ENCODE peak calls at places on chromosomes 4 and X, in six cellular contexts. E, F, A, B, Y and C are unnamed samples.

GRCh38 chrX:110600745-110601310 is 194.8 kb downstream of the CHRDL1 start:
- DNase-seq in Y (no peak), F (no peak), A (no peak), B (peak; percentile 4), E (no peak), C (peak; percentile 37)

GRCh38 chr4:143184217-143184502 is 557 bp upstream of the USP38 start:
- DNase-seq in B (no peak), F (no peak), A (no peak), Y (no peak), E (no peak), C (no peak)

GRCh38 chr4:70778888-70779422 is 57.2 kb downstream of the RUFY3 start:
- DNase-seq in Y (no peak), B (no peak), E (peak; percentile 55), A (no peak), F (peak; percentile 55), C (peak; percentile 6)

GRCh38 chr4:33037464-33037863 is 2317.3 kb downstream of the PCDH7 start:
- DNase-seq in A (no peak), Y (no peak), F (no peak), B (no peak), E (no peak), C (no peak)

GRCh38 chrX:24672701-24673190 is 21.0 kb upstream of the POLA1 start:
- DNase-seq in Y (no peak), F (no peak), B (no peak), E (no peak), A (no peak), C (no peak)

GRCh38 chr4:13599159-13599558 is 28.4 kb downstream of the BOD1L1 start:
- DNase-seq in E (no peak), Y (no peak), B (no peak), A (no peak), F (no peak), C (no peak)

GRCh38 chr4:16136771-16137170 is 52.9 kb upstream of the PROM1 start:
- DNase-seq in E (no peak), Y (no peak), A (no peak), B (no peak), F (no peak), C (no peak)

GRCh38 chr4:102734591-102735385 is 26.0 kb downstream of the MANBA start:
- DNase-seq in F (no peak), Y (no peak), A (no peak), B (no peak), E (no peak), C (no peak)

GRCh38 chr4:3338321-3338838 is 45.6 kb downstream of the RGS12 start:
- DNase-seq in A (no peak), E (no peak), F (no peak), Y (no peak), B (no peak), C (no peak)

GRCh38 chr4:143391895-143392294 is 55.2 kb downstream of the GAB1 start:
- DNase-seq in Y (no peak), F (peak; percentile 54), E (peak; percentile 70), B (peak; percentile 53), A (no peak), C (no peak)

GRCh38 chrX:134423606-134424005 is 36.4 kb upstream of the HPRT1 start:
- DNase-seq in B (peak; percentile 3), E (peak; percentile 49), F (no peak), Y (no peak), A (no peak), C (no peak)

GRCh38 chr4:119394826-119395225 is 72.9 kb upstream of the FABP2 start:
- DNase-seq in Y (no peak), A (no peak), B (no peak), F (no peak), E (no peak), C (no peak)

GRCh38 chr4:177952723-177953122 is 510.5 kb upstream of the AGA start:
- DNase-seq in B (no peak), Y (no peak), E (no peak), F (no peak), A (no peak), C (no peak)

GRCh38 chrX:118519411-118520205 is 24.0 kb downstream of the DOCK11 start:
- DNase-seq in B (no peak), E (peak; percentile 44), A (no peak), Y (no peak), F (no peak), C (no peak)

GRCh38 chr4:40976343-40976742 is 226.6 kb downstream of the NSUN7 start:
- DNase-seq in A (no peak), B (no peak), Y (peak; percentile 58), E (peak; percentile 79), F (peak; percentile 41), C (no peak)

GRCh38 chr4:155964016-155964891 is 10.6 kb upstream of the CTSO start:
- DNase-seq in B (no peak), F (no peak), Y (no peak), A (no peak), E (no peak), C (no peak)

GRCh38 chr4:127870688-127871087 is 10.0 kb upstream of the PLK4 start:
- DNase-seq in F (peak; percentile 38), Y (no peak), A (no peak), B (peak; percentile 71), E (peak; percentile 84), C (peak; percentile 78)

GRCh38 chr4:146040623-146041022 is 102.0 kb upstream of the ZNF827 start:
- DNase-seq in B (no peak), F (no peak), A (no peak), E (no peak), Y (no peak), C (no peak)

GRCh38 chrX:123277347-123277746 is 93.3 kb downstream of the GRIA3 start:
- DNase-seq in F (no peak), A (no peak), E (no peak), Y (no peak), B (no peak), C (no peak)

GRCh38 chr4:140149851-140150635 is 3.9 kb downstream of the MAML3 start:
- DNase-seq in B (no peak), A (peak; percentile 79), F (no peak), E (peak; percentile 42), Y (peak; percentile 89), C (no peak)

DNA sequence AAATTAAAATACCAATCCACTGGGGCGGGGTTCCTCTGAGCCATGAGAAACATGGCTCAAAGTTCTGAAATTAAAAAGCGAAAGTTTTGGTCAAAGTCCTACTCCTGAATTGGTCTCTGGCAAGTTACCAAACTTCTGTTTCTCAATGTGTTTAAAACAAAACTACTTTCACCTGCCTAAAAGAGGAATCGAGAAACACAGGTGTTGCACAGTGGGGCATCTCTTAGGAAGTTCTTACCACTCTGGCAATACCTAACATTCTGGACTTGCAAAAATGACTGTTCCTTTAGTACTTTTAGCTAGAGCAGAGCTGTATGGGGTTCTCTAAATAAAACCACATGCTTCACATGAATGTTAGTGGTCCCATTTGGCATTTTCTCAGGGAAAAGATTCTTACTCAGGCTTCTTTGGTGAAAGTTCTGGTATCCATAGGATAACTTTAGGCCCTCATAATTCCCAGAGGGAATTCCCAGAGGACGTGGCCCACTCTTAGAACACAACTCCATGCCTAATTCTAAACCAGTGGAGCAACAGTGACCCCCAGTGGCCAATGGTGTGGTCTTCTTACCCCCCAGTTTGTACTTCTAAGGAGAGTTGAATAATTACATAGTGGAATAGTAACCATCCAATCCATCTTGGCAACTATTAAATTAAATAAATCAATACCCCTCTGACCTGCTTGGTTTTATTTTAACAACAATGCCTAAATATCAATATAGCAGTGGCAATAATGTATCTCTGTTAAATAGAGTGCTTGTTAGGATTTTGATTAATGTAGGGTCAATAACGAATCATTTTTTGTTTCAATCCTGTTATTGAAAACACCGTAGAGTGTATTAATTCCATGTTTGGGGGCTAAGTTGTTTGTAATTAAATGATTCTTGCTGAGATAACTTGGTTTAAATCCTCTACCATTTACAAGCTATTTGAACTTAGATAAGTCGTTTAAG is 21.9 kb downstream of the BMP3 start:
- DNase-seq in E (peak; percentile 75), B (no peak), F (peak; percentile 34), A (no peak), Y (peak; percentile 86), C (peak; percentile 32)
- TF ChIP-seq CTCF in E (peak; percentile 73), B (peak; percentile 84), F (peak; percentile 84), A (peak; percentile 46), Y (peak; percentile 70), C (peak; percentile 72)

DNA sequence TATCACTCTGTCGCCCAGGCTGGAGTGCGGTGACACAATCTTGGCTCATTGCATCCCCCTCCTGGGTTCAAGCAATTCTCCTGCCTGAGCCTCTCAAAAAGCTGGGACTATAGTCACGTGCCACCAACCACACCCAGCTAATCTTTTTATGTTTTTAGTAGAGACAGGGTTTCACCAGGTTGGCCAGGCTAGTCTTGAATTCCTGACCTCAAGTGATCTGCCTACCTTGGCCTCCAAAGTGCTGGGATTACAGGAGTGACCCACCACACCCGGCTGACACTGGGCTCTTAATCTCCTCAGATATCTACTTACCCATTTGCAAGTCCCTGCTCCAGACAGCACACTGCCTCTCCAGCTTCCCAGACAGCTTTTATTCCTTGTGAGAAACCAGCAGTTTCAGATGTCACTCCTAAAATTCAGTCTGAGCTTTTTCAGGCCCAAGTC is 86.8 kb upstream of the SLC34A2 start:
- DNase-seq in Y (peak; percentile 40), A (no peak), F (no peak), B (no peak), E (no peak), C (no peak)
- H3K4me3 ChIP-seq in Y (no peak overlapping the region), A (no peak overlapping the region), F (no peak overlapping the region), B (no peak overlapping the region), E (no peak overlapping the region), C (no peak overlapping the region)

GRCh38 chr4:38166082-38166481 is 205.9 kb downstream of the PTTG2 start:
- DNase-seq in F (no peak), B (no peak), Y (no peak), A (no peak), E (no peak), C (no peak)
- TF ChIP-seq CTCF in F (no peak), B (no peak), Y (no peak), A (no peak), E (no peak), C (no peak)

GRCh38 chr4:147059064-147059731 is 113.5 kb upstream of the TTC29 start:
- DNase-seq in A (no peak), F (no peak), Y (no peak), B (no peak), E (no peak), C (no peak)

GRCh38 chr4:147054241-147054902 is 108.7 kb upstream of the TTC29 start:
- DNase-seq in F (no peak), Y (no peak), B (no peak), E (peak; percentile 50), A (no peak), C (no peak)

GRCh38 chr4:147060171-147060931 is 114.7 kb upstream of the TTC29 start:
- DNase-seq in A (no peak), Y (no peak), B (peak; percentile 80), E (peak; percentile 53), F (peak; percentile 7), C (no peak)

GRCh38 chr4:147056951-147057630 is 111.4 kb upstream of the TTC29 start:
- DNase-seq in Y (no peak), F (no peak), B (no peak), E (peak; percentile 42), A (no peak), C (no peak)

GRCh38 chr4:147057631-147057980 is 111.9 kb upstream of the TTC29 start:
- DNase-seq in A (no peak), E (peak; percentile 52), B (no peak), Y (no peak), F (no peak), C (no peak)
- H3K4me3 ChIP-seq in A (peak overlapping the region; percentile 46), E (peak overlapping the region; percentile 24), B (peak overlapping the region; percentile 29), Y (peak overlapping the region; percentile 17), F (peak overlapping the region; percentile 35), C (peak overlapping the region; percentile 18)

DNA sequence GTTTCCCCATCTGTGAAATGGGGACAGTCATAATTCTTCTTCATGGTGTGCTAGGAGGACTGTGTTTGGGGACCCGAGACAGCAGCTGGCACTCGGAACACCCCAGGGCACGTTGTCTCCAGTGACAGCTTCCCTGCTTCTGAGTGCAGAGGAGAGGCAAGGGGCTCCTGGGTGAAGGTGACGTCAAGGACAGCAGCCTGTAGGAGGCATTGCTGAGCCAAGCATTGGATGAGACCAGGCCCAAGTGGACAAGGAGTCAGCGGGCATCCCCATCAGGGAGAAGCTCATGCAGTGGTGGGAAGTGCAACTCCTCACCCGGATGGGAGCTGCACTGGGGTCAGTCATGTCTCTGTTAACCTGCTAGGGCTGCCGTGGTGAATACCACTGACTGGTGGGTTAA is 46.1 kb downstream of the EVC start:
- DNase-seq in B (no peak), Y (peak; percentile 12), E (no peak), A (no peak), F (no peak), C (no peak)
- TF ChIP-seq CTCF in B (no peak), Y (no peak), E (no peak), A (no peak), F (no peak), C (no peak)